ENCODE peak calls at places on chromosomes 6 and 20, in four cellular contexts. One of them, this sample, is unnamed.

GRCh38 chr6:166780284-166780683 is 153.2 kb upstream of the RPS6KA2 start:
- DNase-seq in WTC11: no peak
- DNase-seq in CD8-positive, alpha-beta T cell: no peak
- DNase-seq in fibroblast of villous mesenchyme: no peak
- DNase-seq in this sample: no peak

GRCh38 chr20:38167851-38168760 is 3.0 kb upstream of the TGM2 start:
- DNase-seq in CD8-positive, alpha-beta T cell: no peak
- DNase-seq in WTC11: no peak
- DNase-seq in fibroblast of villous mesenchyme: peak
- DNase-seq in this sample: peak

GRCh38 chr6:34113532-34113931 is 32.4 kb downstream of the GRM4 start:
- DNase-seq in fibroblast of villous mesenchyme: no peak
- DNase-seq in WTC11: no peak
- DNase-seq in CD8-positive, alpha-beta T cell: no peak
- DNase-seq in this sample: no peak

GRCh38 chr6:47733879-47734558 is 35.6 kb downstream of the ADGRF4 start:
- DNase-seq in WTC11: no peak
- DNase-seq in CD8-positive, alpha-beta T cell: no peak
- DNase-seq in fibroblast of villous mesenchyme: peak
- DNase-seq in this sample: no peak

GRCh38 chr20:19099586-19100555 is 112.6 kb upstream of the SLC24A3 start:
- DNase-seq in fibroblast of villous mesenchyme: no peak
- DNase-seq in CD8-positive, alpha-beta T cell: no peak
- DNase-seq in WTC11: no peak
- DNase-seq in this sample: no peak

GRCh38 chr6:140027239-140027638 is 652.8 kb upstream of the CITED2 start:
- DNase-seq in CD8-positive, alpha-beta T cell: no peak
- DNase-seq in fibroblast of villous mesenchyme: no peak
- DNase-seq in WTC11: no peak
- DNase-seq in this sample: no peak

GRCh38 chr6:13614126-13614925 is 809 bp upstream of the NOL7 start:
- DNase-seq in WTC11: no peak
- DNase-seq in CD8-positive, alpha-beta T cell: peak
- DNase-seq in fibroblast of villous mesenchyme: peak
- DNase-seq in this sample: no peak

GRCh38 chr6:26087284-26088115 is at the start of gene HFE:
- DNase-seq in fibroblast of villous mesenchyme: peak
- DNase-seq in CD8-positive, alpha-beta T cell: peak
- DNase-seq in WTC11: peak
- DNase-seq in this sample: no peak

GRCh38 chr6:45783716-45784115 is 231.9 kb downstream of the CLIC5 start:
- DNase-seq in fibroblast of villous mesenchyme: peak
- DNase-seq in CD8-positive, alpha-beta T cell: no peak
- DNase-seq in WTC11: no peak
- DNase-seq in this sample: no peak

GRCh38 chr6:163925839-163926238 is 511.3 kb downstream of the QKI start:
- DNase-seq in fibroblast of villous mesenchyme: no peak
- DNase-seq in CD8-positive, alpha-beta T cell: no peak
- DNase-seq in WTC11: no peak
- DNase-seq in this sample: no peak

GRCh38 chr6:25027221-25027916 is 91.6 kb upstream of the RIPOR2 start:
- DNase-seq in fibroblast of villous mesenchyme: no peak
- DNase-seq in WTC11: peak
- DNase-seq in CD8-positive, alpha-beta T cell: peak
- DNase-seq in this sample: no peak
- TF ChIP-seq CTCF in fibroblast of villous mesenchyme: no peak
- TF ChIP-seq CTCF in WTC11: no peak
- TF ChIP-seq CTCF in CD8-positive, alpha-beta T cell: peak
- TF ChIP-seq CTCF in this sample: no peak

GRCh38 chr6:99943846-99944245 is 50.2 kb downstream of the MCHR2 start:
- DNase-seq in CD8-positive, alpha-beta T cell: no peak
- DNase-seq in fibroblast of villous mesenchyme: no peak
- DNase-seq in WTC11: no peak
- DNase-seq in this sample: no peak
- TF ChIP-seq CTCF in CD8-positive, alpha-beta T cell: no peak
- TF ChIP-seq CTCF in fibroblast of villous mesenchyme: no peak
- TF ChIP-seq CTCF in WTC11: no peak
- TF ChIP-seq CTCF in this sample: no peak

DNA sequence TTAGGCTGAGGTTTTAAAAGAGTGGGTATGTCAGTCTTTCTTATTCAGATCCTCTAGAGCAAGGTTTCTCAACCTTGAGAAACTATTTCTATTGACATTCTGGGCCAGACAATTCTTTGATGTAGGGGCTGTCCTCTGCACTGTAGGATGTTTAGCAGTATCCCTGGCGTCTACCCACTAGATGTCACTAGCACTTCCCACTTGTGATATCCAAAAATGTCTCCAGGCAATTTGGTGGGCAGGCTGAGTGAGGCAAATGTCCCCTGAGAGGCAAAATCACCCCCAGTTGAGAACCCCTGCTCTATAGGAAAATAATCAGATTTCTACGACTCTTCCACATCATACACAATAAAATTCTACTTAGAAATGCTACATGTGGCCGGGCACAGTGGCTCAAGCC is 7.7 kb upstream of the ZKSCAN8 start:
- DNase-seq in CD8-positive, alpha-beta T cell: peak
- DNase-seq in WTC11: no peak
- DNase-seq in fibroblast of villous mesenchyme: peak
- DNase-seq in this sample: no peak
- TF ChIP-seq CTCF in CD8-positive, alpha-beta T cell: no peak
- TF ChIP-seq CTCF in WTC11: no peak
- TF ChIP-seq CTCF in fibroblast of villous mesenchyme: peak
- TF ChIP-seq CTCF in this sample: peak

DNA sequence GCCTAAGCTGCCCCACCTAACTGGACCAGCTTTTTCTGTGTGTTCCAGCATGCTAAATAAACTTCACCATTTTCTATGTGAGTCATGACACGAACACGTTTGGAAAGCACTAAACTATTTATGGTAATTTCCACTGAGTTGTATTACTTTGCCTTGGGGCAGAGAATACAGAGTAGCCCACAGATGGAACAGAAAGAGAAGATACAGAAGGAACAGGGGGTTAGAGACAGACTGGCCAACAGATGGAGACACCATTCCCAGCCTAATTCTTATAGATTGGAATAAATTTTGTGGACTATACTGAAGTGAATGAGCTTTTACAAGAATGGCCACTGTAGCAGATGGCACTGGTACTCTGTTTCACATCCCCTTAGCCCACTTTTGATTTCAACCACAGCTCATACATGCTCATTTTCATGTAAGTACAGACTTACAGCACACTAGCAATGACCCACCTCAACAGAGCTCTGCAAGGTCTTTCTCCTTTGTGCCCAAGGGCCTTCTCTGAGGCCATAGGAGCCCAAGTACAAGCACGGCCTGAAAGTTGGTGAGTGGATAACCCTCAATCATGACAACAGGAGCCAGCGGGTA is 13.1 kb upstream of the NT5DC1 start:
- DNase-seq in WTC11: no peak
- DNase-seq in fibroblast of villous mesenchyme: peak
- DNase-seq in CD8-positive, alpha-beta T cell: no peak
- DNase-seq in this sample: no peak
- TF ChIP-seq CTCF in WTC11: no peak
- TF ChIP-seq CTCF in fibroblast of villous mesenchyme: no peak
- TF ChIP-seq CTCF in CD8-positive, alpha-beta T cell: no peak
- TF ChIP-seq CTCF in this sample: peak

DNA sequence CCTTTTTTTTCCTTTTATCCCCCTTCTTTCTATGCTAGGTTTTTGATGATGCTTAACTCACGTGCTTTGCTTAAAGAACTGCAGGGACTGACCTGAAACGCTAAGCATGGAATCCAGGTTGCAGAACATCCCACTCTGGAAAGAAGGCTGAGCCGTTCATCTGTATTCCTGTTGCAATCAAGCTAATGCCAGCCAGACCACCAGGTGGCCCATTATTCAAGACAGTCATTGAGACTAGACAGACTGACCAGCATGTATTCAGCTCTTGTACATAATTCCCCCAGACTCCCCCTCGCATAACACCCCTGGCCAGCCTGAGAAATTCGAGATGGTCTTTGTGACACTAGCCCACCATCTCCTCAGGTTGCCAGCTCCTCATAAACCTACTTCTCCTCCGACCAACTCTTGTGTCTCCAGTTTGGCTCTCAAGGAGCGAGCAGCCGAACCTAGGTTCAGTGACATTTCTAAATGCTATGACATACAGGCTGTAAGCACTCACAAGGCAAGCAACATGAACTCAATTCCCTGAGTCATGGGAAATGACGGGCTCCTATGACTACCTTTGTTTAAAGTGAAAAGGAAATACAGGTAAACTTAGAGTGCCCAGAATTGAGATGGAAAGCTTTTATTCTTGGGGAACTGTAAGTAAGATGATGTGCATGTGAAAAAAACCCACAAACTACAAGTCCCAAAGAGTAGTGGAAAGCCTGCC is 309.3 kb upstream of the CDYL start:
- DNase-seq in fibroblast of villous mesenchyme: no peak
- DNase-seq in CD8-positive, alpha-beta T cell: no peak
- DNase-seq in WTC11: no peak
- DNase-seq in this sample: no peak
- TF ChIP-seq CTCF in fibroblast of villous mesenchyme: peak
- TF ChIP-seq CTCF in CD8-positive, alpha-beta T cell: no peak
- TF ChIP-seq CTCF in WTC11: no peak
- TF ChIP-seq CTCF in this sample: peak

DNA sequence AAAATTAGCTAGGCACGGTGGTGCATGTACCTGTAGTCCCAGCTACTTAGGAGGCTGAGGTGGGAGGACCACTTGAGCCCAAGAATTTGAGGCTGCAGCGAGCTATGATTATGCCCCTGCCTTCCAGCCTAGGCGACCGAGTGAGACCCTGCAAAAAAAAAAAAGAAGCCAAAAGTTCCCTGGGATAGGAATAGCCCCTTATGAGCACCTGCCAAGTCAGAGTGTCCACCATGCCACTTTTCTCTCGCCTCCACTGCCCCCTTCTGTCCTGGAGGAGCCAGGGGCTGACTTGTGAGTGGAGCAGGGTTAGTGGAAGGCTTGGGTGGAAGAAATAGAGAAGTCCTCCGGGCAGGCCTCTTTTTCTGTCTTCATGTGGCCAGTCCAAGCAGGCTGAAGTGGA is 12.1 kb upstream of the DDX27 start:
- DNase-seq in WTC11: peak
- DNase-seq in CD8-positive, alpha-beta T cell: no peak
- DNase-seq in fibroblast of villous mesenchyme: no peak
- DNase-seq in this sample: no peak
- TF ChIP-seq CTCF in WTC11: no peak
- TF ChIP-seq CTCF in CD8-positive, alpha-beta T cell: no peak
- TF ChIP-seq CTCF in fibroblast of villous mesenchyme: peak
- TF ChIP-seq CTCF in this sample: peak

DNA sequence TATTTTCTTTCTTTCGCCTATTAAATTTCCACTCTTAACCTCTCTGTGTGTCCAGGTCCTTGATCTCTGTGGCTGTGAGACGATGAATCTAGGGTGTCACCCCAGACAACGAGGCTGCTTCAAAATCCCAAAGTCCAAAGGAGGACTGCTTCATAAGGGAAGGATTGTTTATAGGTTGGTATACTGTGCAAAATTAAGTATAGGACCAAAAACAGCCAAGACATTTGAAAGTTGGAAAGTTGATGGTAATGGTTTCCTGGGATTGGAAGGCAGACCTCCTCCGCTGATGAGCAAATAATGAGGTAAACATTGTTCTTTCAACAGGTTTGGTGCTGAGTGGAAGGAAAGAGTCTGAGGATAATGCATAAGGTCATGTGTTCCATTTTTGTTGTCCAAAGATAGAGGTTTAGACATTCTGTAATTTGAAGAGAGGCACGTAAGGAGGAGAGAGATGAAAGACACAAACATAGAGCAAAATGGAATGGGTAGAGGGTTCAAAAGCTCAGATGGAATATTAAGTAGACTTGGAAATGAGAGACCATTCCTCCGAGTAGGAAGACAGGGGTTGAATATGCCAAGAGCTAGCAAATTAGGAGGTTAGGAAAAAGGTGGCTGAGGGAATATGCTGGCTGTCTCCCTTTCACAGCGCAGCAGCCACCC is 24.8 kb downstream of the ZNF311 start:
- DNase-seq in WTC11: no peak
- DNase-seq in CD8-positive, alpha-beta T cell: no peak
- DNase-seq in fibroblast of villous mesenchyme: no peak
- DNase-seq in this sample: no peak
- TF ChIP-seq CTCF in WTC11: no peak
- TF ChIP-seq CTCF in CD8-positive, alpha-beta T cell: no peak
- TF ChIP-seq CTCF in fibroblast of villous mesenchyme: no peak
- TF ChIP-seq CTCF in this sample: no peak

DNA sequence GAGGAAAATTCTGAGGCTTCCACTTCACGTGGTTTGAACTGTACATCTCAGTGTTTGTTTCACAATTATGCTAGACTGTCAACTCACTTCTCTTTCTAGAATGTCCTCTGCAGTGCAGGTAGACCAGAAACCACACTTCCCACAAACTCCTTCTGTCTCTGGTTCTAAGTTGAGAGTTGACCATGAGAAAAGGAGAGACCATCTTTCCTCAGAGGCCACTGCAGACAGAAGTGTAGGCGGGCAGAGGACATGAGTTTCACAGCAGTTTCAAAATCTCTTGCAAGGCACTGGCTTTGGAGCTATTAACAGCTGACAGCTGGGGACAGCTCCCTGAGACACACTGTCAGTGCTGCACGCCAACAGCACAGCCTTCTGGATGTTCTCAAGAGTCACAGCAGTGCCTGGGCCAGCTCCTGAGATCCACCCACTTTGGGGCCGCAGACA is 55.4 kb upstream of the MOXD1 start:
- DNase-seq in CD8-positive, alpha-beta T cell: no peak
- DNase-seq in WTC11: no peak
- DNase-seq in fibroblast of villous mesenchyme: no peak
- DNase-seq in this sample: no peak
- TF ChIP-seq CTCF in CD8-positive, alpha-beta T cell: no peak
- TF ChIP-seq CTCF in WTC11: no peak
- TF ChIP-seq CTCF in fibroblast of villous mesenchyme: no peak
- TF ChIP-seq CTCF in this sample: peak

DNA sequence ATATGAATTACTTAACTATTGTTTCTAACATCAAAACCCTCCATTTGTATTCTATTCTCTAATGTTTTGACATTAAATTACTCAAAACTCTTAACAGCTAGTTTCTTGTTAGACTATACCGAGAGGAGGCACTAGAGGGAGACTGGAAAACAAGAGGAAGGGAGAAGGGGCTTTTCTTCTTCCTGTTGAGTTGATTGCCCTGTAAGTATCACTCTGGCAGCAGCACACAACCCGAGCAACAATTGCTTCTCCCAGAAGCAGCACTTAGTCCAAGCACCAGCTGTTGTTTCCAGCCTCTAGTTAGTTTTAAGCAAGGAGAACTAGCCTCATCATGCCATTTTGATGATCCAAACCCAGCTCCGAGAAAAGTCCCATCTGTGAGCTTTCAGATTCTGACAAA is 603.8 kb downstream of the PRKN start:
- DNase-seq in WTC11: no peak
- DNase-seq in fibroblast of villous mesenchyme: no peak
- DNase-seq in CD8-positive, alpha-beta T cell: no peak
- DNase-seq in this sample: no peak
- TF ChIP-seq CTCF in WTC11: peak
- TF ChIP-seq CTCF in fibroblast of villous mesenchyme: no peak
- TF ChIP-seq CTCF in CD8-positive, alpha-beta T cell: no peak
- TF ChIP-seq CTCF in this sample: peak

GRCh38 chr6:157032923-157033322 is 255.7 kb downstream of the ARID1B start:
- DNase-seq in fibroblast of villous mesenchyme: no peak
- DNase-seq in WTC11: no peak
- DNase-seq in CD8-positive, alpha-beta T cell: no peak
- DNase-seq in this sample: no peak
- TF ChIP-seq CTCF in fibroblast of villous mesenchyme: no peak
- TF ChIP-seq CTCF in WTC11: no peak
- TF ChIP-seq CTCF in CD8-positive, alpha-beta T cell: no peak
- TF ChIP-seq CTCF in this sample: no peak